ENCODE peak calls at places on chromosome 3, in nine cellular contexts. One of them, this sample, is unnamed.

GRCh38 chr3:115922681-115923347 is 299.5 kb downstream of the GAP43 start:
- DNase-seq in astrocyte of the spinal cord: peak; percentile 58
- DNase-seq in CD8-positive, alpha-beta T cell: no peak
- DNase-seq in HL-60: no peak
- DNase-seq in epithelial cell of esophagus: peak; percentile 44
- DNase-seq in sigmoid colon: no peak
- DNase-seq in AG10803: peak; percentile 49
- DNase-seq in AG04450: peak; percentile 10
- DNase-seq in endothelial cell: peak; percentile 22
- DNase-seq in this sample: peak; percentile 22

GRCh38 chr3:144708437-144708836 is 736.8 kb downstream of the DIPK2A start:
- DNase-seq in sigmoid colon: no peak
- DNase-seq in AG10803: no peak
- DNase-seq in CD8-positive, alpha-beta T cell: no peak
- DNase-seq in epithelial cell of esophagus: no peak
- DNase-seq in AG04450: no peak
- DNase-seq in endothelial cell: no peak
- DNase-seq in HL-60: no peak
- DNase-seq in astrocyte of the spinal cord: no peak
- DNase-seq in this sample: no peak

GRCh38 chr3:27134165-27134796 is 234.9 kb downstream of the NEK10 start:
- DNase-seq in AG04450: peak; percentile 42
- DNase-seq in AG10803: peak; percentile 56
- DNase-seq in CD8-positive, alpha-beta T cell: peak; percentile 65
- DNase-seq in endothelial cell: peak; percentile 69
- DNase-seq in epithelial cell of esophagus: peak; percentile 71
- DNase-seq in astrocyte of the spinal cord: peak; percentile 70
- DNase-seq in HL-60: peak; percentile 60
- DNase-seq in sigmoid colon: peak; percentile 76
- DNase-seq in this sample: peak; percentile 76

GRCh38 chr3:33032937-33033336 is 64.0 kb downstream of the GLB1 start:
- DNase-seq in AG10803: no peak
- DNase-seq in sigmoid colon: no peak
- DNase-seq in HL-60: no peak
- DNase-seq in CD8-positive, alpha-beta T cell: no peak
- DNase-seq in epithelial cell of esophagus: peak; percentile 95
- DNase-seq in endothelial cell: no peak
- DNase-seq in astrocyte of the spinal cord: no peak
- DNase-seq in AG04450: no peak
- DNase-seq in this sample: no peak

GRCh38 chr3:66885326-66886000 is 112.6 kb upstream of the KBTBD8 start:
- DNase-seq in sigmoid colon: no peak
- DNase-seq in HL-60: no peak
- DNase-seq in astrocyte of the spinal cord: peak; percentile 35
- DNase-seq in epithelial cell of esophagus: peak; percentile 91
- DNase-seq in AG04450: no peak
- DNase-seq in endothelial cell: no peak
- DNase-seq in CD8-positive, alpha-beta T cell: no peak
- DNase-seq in AG10803: peak; percentile 35
- DNase-seq in this sample: no peak

GRCh38 chr3:97927699-97928098 is 44.5 kb downstream of the RIOX2 start:
- DNase-seq in AG10803: peak; percentile 64
- DNase-seq in HL-60: no peak
- DNase-seq in CD8-positive, alpha-beta T cell: no peak
- DNase-seq in epithelial cell of esophagus: no peak
- DNase-seq in sigmoid colon: no peak
- DNase-seq in endothelial cell: no peak
- DNase-seq in astrocyte of the spinal cord: peak; percentile 29
- DNase-seq in AG04450: peak; percentile 15
- DNase-seq in this sample: no peak

GRCh38 chr3:197456271-197457091 is 99.3 kb downstream of the BDH1 start:
- DNase-seq in AG10803: peak; percentile 94
- DNase-seq in endothelial cell: peak; percentile 83
- DNase-seq in CD8-positive, alpha-beta T cell: peak; percentile 33
- DNase-seq in HL-60: peak; percentile 67
- DNase-seq in astrocyte of the spinal cord: peak; percentile 90
- DNase-seq in sigmoid colon: peak; percentile 95
- DNase-seq in AG04450: peak; percentile 75
- DNase-seq in epithelial cell of esophagus: peak; percentile 68
- DNase-seq in this sample: peak; percentile 71

GRCh38 chr3:134896696-134897095 is 101.6 kb downstream of the EPHB1 start:
- DNase-seq in sigmoid colon: no peak
- DNase-seq in endothelial cell: no peak
- DNase-seq in AG10803: no peak
- DNase-seq in CD8-positive, alpha-beta T cell: no peak
- DNase-seq in AG04450: no peak
- DNase-seq in astrocyte of the spinal cord: no peak
- DNase-seq in epithelial cell of esophagus: no peak
- DNase-seq in HL-60: no peak
- DNase-seq in this sample: no peak

GRCh38 chr3:138781012-138781470 is 53.7 kb downstream of the PIK3CB start:
- DNase-seq in HL-60: no peak
- DNase-seq in CD8-positive, alpha-beta T cell: peak; percentile 55
- DNase-seq in endothelial cell: no peak
- DNase-seq in epithelial cell of esophagus: no peak
- DNase-seq in AG04450: no peak
- DNase-seq in sigmoid colon: no peak
- DNase-seq in AG10803: no peak
- DNase-seq in astrocyte of the spinal cord: no peak
- DNase-seq in this sample: no peak

GRCh38 chr3:48034000-48034516 is 17.8 kb upstream of the MAP4 start:
- DNase-seq in astrocyte of the spinal cord: peak; percentile 87
- DNase-seq in sigmoid colon: no peak
- DNase-seq in HL-60: no peak
- DNase-seq in AG04450: no peak
- DNase-seq in AG10803: peak; percentile 75
- DNase-seq in epithelial cell of esophagus: peak; percentile 57
- DNase-seq in CD8-positive, alpha-beta T cell: no peak
- DNase-seq in endothelial cell: no peak
- DNase-seq in this sample: no peak

GRCh38 chr3:158783051-158783450 is 18.8 kb upstream of the MFSD1 start:
- DNase-seq in AG04450: no peak
- DNase-seq in HL-60: no peak
- DNase-seq in endothelial cell: no peak
- DNase-seq in AG10803: no peak
- DNase-seq in CD8-positive, alpha-beta T cell: no peak
- DNase-seq in epithelial cell of esophagus: no peak
- DNase-seq in sigmoid colon: no peak
- DNase-seq in astrocyte of the spinal cord: no peak
- DNase-seq in this sample: no peak

GRCh38 chr3:158912188-158912587 is 110.3 kb downstream of the MFSD1 start:
- DNase-seq in epithelial cell of esophagus: no peak
- DNase-seq in endothelial cell: no peak
- DNase-seq in AG10803: no peak
- DNase-seq in HL-60: no peak
- DNase-seq in CD8-positive, alpha-beta T cell: no peak
- DNase-seq in astrocyte of the spinal cord: no peak
- DNase-seq in sigmoid colon: no peak
- DNase-seq in AG04450: no peak
- DNase-seq in this sample: no peak

DNA sequence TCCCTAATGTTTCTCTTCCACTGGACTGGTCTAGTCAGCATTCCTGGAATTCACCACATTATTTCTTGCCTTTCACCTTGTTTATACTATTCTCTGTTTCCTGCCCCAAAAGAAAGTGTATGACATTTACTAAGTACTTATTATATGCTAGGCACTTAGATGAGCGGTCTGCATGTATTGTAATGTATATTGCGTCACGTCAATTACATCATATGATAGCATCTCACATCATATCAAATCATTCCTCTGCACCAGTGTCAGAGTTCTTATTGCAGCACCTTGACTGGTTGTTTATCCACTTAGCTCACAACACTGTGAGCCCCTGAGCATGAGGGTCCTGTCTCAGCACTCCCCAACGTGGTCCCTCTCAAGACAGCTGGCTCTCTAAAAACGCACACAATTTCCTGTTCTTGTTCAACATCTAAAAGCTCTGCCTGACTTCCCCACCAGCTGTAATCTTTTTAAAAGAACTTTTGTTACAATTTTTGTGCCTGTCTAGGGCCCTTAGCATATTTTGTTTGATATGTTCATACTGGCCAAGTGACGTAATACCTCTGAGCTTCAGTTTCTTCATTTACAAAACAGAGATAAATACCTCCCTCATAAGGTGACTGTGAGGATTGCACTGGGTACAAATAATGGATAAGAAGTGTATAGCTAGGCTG is 58.8 kb downstream of the ARHGAP31 start:
- DNase-seq in AG10803: peak; percentile 85
- DNase-seq in HL-60: peak; percentile 32
- DNase-seq in endothelial cell: no peak
- DNase-seq in CD8-positive, alpha-beta T cell: no peak
- DNase-seq in AG04450: peak; percentile 51
- DNase-seq in epithelial cell of esophagus: peak; percentile 63
- DNase-seq in sigmoid colon: no peak
- DNase-seq in astrocyte of the spinal cord: peak; percentile 68
- DNase-seq in this sample: no peak
- TF ChIP-seq CTCF in AG10803: peak; percentile 67
- TF ChIP-seq CTCF in HL-60: no peak
- TF ChIP-seq CTCF in endothelial cell: no peak
- TF ChIP-seq CTCF in CD8-positive, alpha-beta T cell: peak; percentile 63
- TF ChIP-seq CTCF in AG04450: peak; percentile 58
- TF ChIP-seq CTCF in epithelial cell of esophagus: peak; percentile 39
- TF ChIP-seq CTCF in sigmoid colon: no peak
- TF ChIP-seq CTCF in astrocyte of the spinal cord: peak; percentile 35
- TF ChIP-seq CTCF in this sample: no peak

GRCh38 chr3:10448544-10448943 is 56.8 kb downstream of the ATP2B2 start:
- DNase-seq in HL-60: no peak
- DNase-seq in AG10803: no peak
- DNase-seq in AG04450: no peak
- DNase-seq in endothelial cell: no peak
- DNase-seq in epithelial cell of esophagus: no peak
- DNase-seq in CD8-positive, alpha-beta T cell: no peak
- DNase-seq in astrocyte of the spinal cord: no peak
- DNase-seq in sigmoid colon: no peak
- DNase-seq in this sample: no peak

GRCh38 chr3:10447527-10448260 is 57.7 kb downstream of the ATP2B2 start:
- DNase-seq in AG04450: no peak
- DNase-seq in sigmoid colon: no peak
- DNase-seq in AG10803: no peak
- DNase-seq in endothelial cell: no peak
- DNase-seq in astrocyte of the spinal cord: no peak
- DNase-seq in HL-60: no peak
- DNase-seq in CD8-positive, alpha-beta T cell: no peak
- DNase-seq in epithelial cell of esophagus: no peak
- DNase-seq in this sample: no peak

GRCh38 chr3:10445561-10445960 is 59.8 kb downstream of the ATP2B2 start:
- DNase-seq in epithelial cell of esophagus: peak; percentile 14
- DNase-seq in astrocyte of the spinal cord: no peak
- DNase-seq in sigmoid colon: no peak
- DNase-seq in endothelial cell: no peak
- DNase-seq in AG10803: peak; percentile 5
- DNase-seq in HL-60: no peak
- DNase-seq in CD8-positive, alpha-beta T cell: no peak
- DNase-seq in AG04450: no peak
- DNase-seq in this sample: no peak

GRCh38 chr3:10449436-10449835 is 56.0 kb downstream of the ATP2B2 start:
- DNase-seq in HL-60: no peak
- DNase-seq in CD8-positive, alpha-beta T cell: no peak
- DNase-seq in sigmoid colon: no peak
- DNase-seq in AG04450: no peak
- DNase-seq in epithelial cell of esophagus: no peak
- DNase-seq in astrocyte of the spinal cord: no peak
- DNase-seq in endothelial cell: no peak
- DNase-seq in AG10803: no peak
- DNase-seq in this sample: no peak

GRCh38 chr3:10447110-10447509 is 58.3 kb downstream of the ATP2B2 start:
- DNase-seq in astrocyte of the spinal cord: no peak
- DNase-seq in AG10803: no peak
- DNase-seq in CD8-positive, alpha-beta T cell: no peak
- DNase-seq in sigmoid colon: no peak
- DNase-seq in endothelial cell: no peak
- DNase-seq in HL-60: no peak
- DNase-seq in AG04450: no peak
- DNase-seq in epithelial cell of esophagus: no peak
- DNase-seq in this sample: no peak
- TF ChIP-seq CTCF in astrocyte of the spinal cord: no peak
- TF ChIP-seq CTCF in AG10803: no peak
- TF ChIP-seq CTCF in CD8-positive, alpha-beta T cell: no peak
- TF ChIP-seq CTCF in sigmoid colon: no peak
- TF ChIP-seq CTCF in endothelial cell: no peak
- TF ChIP-seq CTCF in HL-60: no peak
- TF ChIP-seq CTCF in AG04450: no peak
- TF ChIP-seq CTCF in epithelial cell of esophagus: no peak
- TF ChIP-seq CTCF in this sample: no peak

GRCh38 chr3:12707425-12707824 is 43.5 kb upstream of the RAF1 start:
- DNase-seq in AG04450: no peak
- DNase-seq in CD8-positive, alpha-beta T cell: no peak
- DNase-seq in astrocyte of the spinal cord: no peak
- DNase-seq in endothelial cell: no peak
- DNase-seq in sigmoid colon: no peak
- DNase-seq in epithelial cell of esophagus: peak; percentile 78
- DNase-seq in AG10803: peak; percentile 45
- DNase-seq in HL-60: peak; percentile 63
- DNase-seq in this sample: no peak
- TF ChIP-seq CTCF in AG04450: no peak
- TF ChIP-seq CTCF in CD8-positive, alpha-beta T cell: no peak
- TF ChIP-seq CTCF in astrocyte of the spinal cord: no peak
- TF ChIP-seq CTCF in endothelial cell: no peak
- TF ChIP-seq CTCF in sigmoid colon: no peak
- TF ChIP-seq CTCF in epithelial cell of esophagus: peak; percentile 19
- TF ChIP-seq CTCF in AG10803: no peak
- TF ChIP-seq CTCF in HL-60: no peak
- TF ChIP-seq CTCF in this sample: no peak

GRCh38 chr3:73056365-73057150 is 4.9 kb upstream of the EBLN2 start:
- DNase-seq in sigmoid colon: no peak
- DNase-seq in CD8-positive, alpha-beta T cell: no peak
- DNase-seq in HL-60: no peak
- DNase-seq in AG04450: no peak
- DNase-seq in endothelial cell: no peak
- DNase-seq in epithelial cell of esophagus: peak; percentile 63
- DNase-seq in AG10803: peak; percentile 65
- DNase-seq in astrocyte of the spinal cord: peak; percentile 64
- DNase-seq in this sample: no peak
- TF ChIP-seq CTCF in sigmoid colon: peak; percentile 22
- TF ChIP-seq CTCF in CD8-positive, alpha-beta T cell: peak; percentile 80
- TF ChIP-seq CTCF in HL-60: no peak
- TF ChIP-seq CTCF in AG04450: peak; percentile 52
- TF ChIP-seq CTCF in endothelial cell: no peak
- TF ChIP-seq CTCF in epithelial cell of esophagus: peak; percentile 48
- TF ChIP-seq CTCF in AG10803: peak; percentile 61
- TF ChIP-seq CTCF in astrocyte of the spinal cord: peak; percentile 44
- TF ChIP-seq CTCF in this sample: no peak

GRCh38 chr3:14863324-14864100 is 44.8 kb downstream of the FGD5 start:
- DNase-seq in AG04450: no peak
- DNase-seq in epithelial cell of esophagus: no peak
- DNase-seq in astrocyte of the spinal cord: no peak
- DNase-seq in HL-60: no peak
- DNase-seq in CD8-positive, alpha-beta T cell: no peak
- DNase-seq in sigmoid colon: no peak
- DNase-seq in endothelial cell: no peak
- DNase-seq in AG10803: no peak
- DNase-seq in this sample: no peak
- TF ChIP-seq CTCF in AG04450: peak; percentile 27
- TF ChIP-seq CTCF in epithelial cell of esophagus: peak; percentile 20
- TF ChIP-seq CTCF in astrocyte of the spinal cord: peak; percentile 20
- TF ChIP-seq CTCF in HL-60: no peak
- TF ChIP-seq CTCF in CD8-positive, alpha-beta T cell: no peak
- TF ChIP-seq CTCF in sigmoid colon: no peak
- TF ChIP-seq CTCF in endothelial cell: no peak
- TF ChIP-seq CTCF in AG10803: peak; percentile 22
- TF ChIP-seq CTCF in this sample: no peak